ENCODE peak calls at places on chromosomes 5 and 9, in seven cellular contexts. H, R, V, B, Q, J and T are unnamed samples.

GRCh38 chr5:146088098-146088497 is 17.3 kb downstream of the PLAC8L1 start:
- DNase-seq in J (no peak), R (no peak), H (no peak), B (no peak), Q (no peak), V (no peak), T (no peak)

GRCh38 chr9:38437193-38437823 is 13.1 kb upstream of the IGFBPL1 start:
- DNase-seq in H (no peak), V (no peak), Q (peak; percentile 19), R (peak; percentile 55), B (no peak), J (no peak), T (no peak)

GRCh38 chr9:21993893-21994525 is at the start of gene CDKN2A:
- DNase-seq in B (no peak), H (peak; percentile 60), V (peak; percentile 65), R (peak; percentile 31), J (no peak), Q (peak; percentile 79), T (peak; percentile 53)

GRCh38 chr5:79464695-79465332 is 49.1 kb downstream of the HOMER1 start:
- DNase-seq in V (peak; percentile 21), R (peak; percentile 53), H (no peak), Q (peak; percentile 32), J (no peak), B (no peak), T (no peak)

GRCh38 chr9:129613520-129614175 is 7.3 kb downstream of the C9orf50 start:
- DNase-seq in J (no peak), Q (no peak), H (no peak), R (no peak), B (no peak), V (no peak), T (no peak)

GRCh38 chr9:87270241-87271234 is 227.1 kb upstream of the DAPK1 start:
- DNase-seq in Q (peak; percentile 80), B (peak; percentile 40), J (no peak), R (peak; percentile 85), H (no peak), V (no peak), T (no peak)

GRCh38 chr5:137695651-137696428 is 40.0 kb downstream of the KLHL3 start:
- DNase-seq in B (no peak), V (no peak), H (peak; percentile 31), J (no peak), Q (no peak), R (no peak), T (no peak)

GRCh38 chr9:16425572-16425971 is 444.9 kb downstream of the BNC2 start:
- DNase-seq in B (no peak), R (peak; percentile 81), V (peak; percentile 28), J (no peak), H (no peak), Q (peak; percentile 57), T (peak; percentile 64)

GRCh38 chr9:123358181-123358894 is 2.3 kb downstream of the CRB2 start:
- DNase-seq in V (peak; percentile 33), R (no peak), Q (no peak), B (peak; percentile 91), H (no peak), J (no peak), T (no peak)

GRCh38 chr9:16058131-16058549 is 505.3 kb downstream of the CCDC171 start:
- DNase-seq in H (no peak), Q (peak; percentile 51), V (peak; percentile 16), J (no peak), B (no peak), R (peak; percentile 86), T (peak; percentile 58)

GRCh38 chr9:81650836-81651545 is 38.4 kb downstream of the TLE1 start:
- DNase-seq in H (no peak), V (no peak), J (no peak), Q (no peak), B (peak; percentile 80), R (no peak), T (no peak)

GRCh38 chr9:13823021-13823420 is 490.9 kb downstream of the NFIB start:
- DNase-seq in R (peak; percentile 30), Q (no peak), H (no peak), V (no peak), J (no peak), B (no peak), T (no peak)

GRCh38 chr5:14560091-14560595 is 21.4 kb upstream of the OTULINL start:
- DNase-seq in Q (no peak), B (no peak), V (no peak), H (no peak), R (no peak), J (no peak), T (no peak)

GRCh38 chr9:124394596-124394995 is 20.6 kb downstream of the PSMB7 start:
- DNase-seq in Q (no peak), B (no peak), V (no peak), R (no peak), J (no peak), H (no peak), T (no peak)

GRCh38 chr5:127373858-127374491 is 83.4 kb downstream of the MEGF10 start:
- DNase-seq in Q (no peak), J (no peak), V (peak; percentile 15), R (no peak), H (no peak), B (no peak), T (no peak)

GRCh38 chr5:21823588-21823987 is 1029.6 kb downstream of the CDH12 start:
- DNase-seq in J (no peak), Q (no peak), H (no peak), R (peak; percentile 50), V (no peak), B (no peak), T (no peak)

GRCh38 chr9:68690088-68690487 is 15.0 kb upstream of the PIP5K1B start:
- DNase-seq in V (peak; percentile 57), R (no peak), B (no peak), J (no peak), H (no peak), Q (peak; percentile 28), T (no peak)

GRCh38 chr5:124474821-124475220 is 271.6 kb downstream of the ZNF608 start:
- DNase-seq in Q (no peak), H (no peak), B (no peak), R (peak; percentile 3), V (no peak), J (no peak), T (no peak)

GRCh38 chr5:36242534-36243144 is 914 bp upstream of the NADK2 start:
- DNase-seq in V (no peak), B (no peak), Q (no peak), R (no peak), J (no peak), H (no peak), T (no peak)

GRCh38 chr9:113646946-113647914 is 183.7 kb downstream of the RGS3 start:
- DNase-seq in Q (no peak), R (no peak), H (no peak), B (no peak), V (no peak), J (no peak), T (no peak)

GRCh38 chr9:12876872-12877271 is 102.1 kb downstream of the LURAP1L start:
- DNase-seq in R (no peak), Q (no peak), V (no peak), H (no peak), J (no peak), B (no peak), T (no peak)

GRCh38 chr9:127835930-127836586 is 18.4 kb downstream of the ENG start:
- DNase-seq in B (no peak), J (no peak), Q (peak; percentile 95), H (no peak), V (no peak), R (peak; percentile 81), T (peak; percentile 32)

GRCh38 chr5:128216860-128217531 is 133.4 kb downstream of the SLC12A2 start:
- DNase-seq in B (no peak), R (peak; percentile 70), J (no peak), H (no peak), Q (no peak), V (no peak), T (no peak)

GRCh38 chr9:25573281-25573680 is 105.0 kb downstream of the TUSC1 start:
- DNase-seq in Q (no peak), R (no peak), V (no peak), J (no peak), B (no peak), H (no peak), T (peak; percentile 7)
- H2AK5ac ChIP-seq in Q (no peak overlapping the region), R (no peak overlapping the region), V (no peak overlapping the region), J (no peak overlapping the region), B (no peak overlapping the region), H (no peak overlapping the region), T (no peak overlapping the region)

DNA sequence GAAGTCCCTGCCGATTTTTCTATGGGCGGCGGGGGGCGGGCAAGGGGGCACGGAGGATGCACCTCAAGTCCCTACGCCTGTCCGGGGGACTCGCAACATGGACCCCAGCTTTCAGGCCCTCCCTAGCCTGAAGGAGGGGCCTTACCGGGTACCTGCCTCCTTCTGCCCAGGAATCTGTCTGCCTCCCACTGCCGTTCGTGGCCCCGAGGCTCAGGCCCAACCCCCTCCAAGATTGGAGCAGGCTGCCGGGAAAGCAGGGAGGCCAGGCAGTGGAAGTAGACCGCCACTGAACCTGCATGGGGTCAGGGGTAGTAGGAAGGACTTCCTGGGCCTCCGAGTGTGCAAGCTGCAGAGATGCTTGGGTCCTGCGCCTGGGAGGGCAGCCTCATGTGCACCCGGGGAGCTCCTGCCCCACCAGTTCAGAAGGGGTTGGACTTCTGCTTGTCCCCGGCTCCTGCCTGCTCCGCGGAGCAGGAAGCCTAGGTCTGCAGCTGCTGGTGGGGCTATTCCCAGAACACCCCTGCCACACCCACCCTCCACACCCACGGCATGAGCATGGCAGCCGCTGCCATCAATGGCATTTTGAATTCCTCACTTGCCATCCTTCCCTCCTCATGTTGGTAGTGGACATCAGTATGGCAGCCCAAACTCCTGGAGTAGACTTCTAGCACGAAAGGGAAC is 1312.7 kb upstream of the ACO1 start:
- DNase-seq in R (no peak), H (no peak), B (no peak), Q (no peak), J (no peak), V (no peak), T (no peak)
- H2AK5ac ChIP-seq in R (no peak overlapping the region), H (no peak overlapping the region), B (peak overlapping the region; percentile 19), Q (no peak overlapping the region), J (no peak overlapping the region), V (no peak overlapping the region), T (no peak overlapping the region)

DNA sequence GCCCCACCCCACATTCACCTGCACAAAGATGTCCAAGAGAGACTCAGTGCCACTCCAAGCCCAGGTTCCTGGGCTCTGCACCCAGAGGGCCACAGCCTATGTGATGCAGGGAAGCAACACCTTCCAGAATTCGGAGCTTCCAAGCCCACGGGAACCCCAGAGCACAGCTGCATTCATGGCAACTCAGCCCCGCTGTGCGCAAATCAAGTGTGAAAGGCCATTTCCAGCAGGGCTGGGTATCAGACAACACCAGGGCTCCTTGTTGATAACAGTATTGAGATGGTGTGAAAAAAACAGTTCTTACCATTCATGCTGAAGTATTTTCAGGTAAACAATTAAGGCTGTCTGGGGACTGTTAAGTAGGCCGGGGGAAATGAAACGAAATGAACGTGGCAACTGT is 10.1 kb downstream of the ROR2 start:
- DNase-seq in Q (no peak), J (no peak), H (no peak), B (no peak), V (peak; percentile 97), R (no peak), T (no peak)
- H2AK5ac ChIP-seq in Q (no peak overlapping the region), J (no peak overlapping the region), H (no peak overlapping the region), B (peak overlapping the region; percentile 40), V (peak overlapping the region; percentile 96), R (no peak overlapping the region), T (no peak overlapping the region)

DNA sequence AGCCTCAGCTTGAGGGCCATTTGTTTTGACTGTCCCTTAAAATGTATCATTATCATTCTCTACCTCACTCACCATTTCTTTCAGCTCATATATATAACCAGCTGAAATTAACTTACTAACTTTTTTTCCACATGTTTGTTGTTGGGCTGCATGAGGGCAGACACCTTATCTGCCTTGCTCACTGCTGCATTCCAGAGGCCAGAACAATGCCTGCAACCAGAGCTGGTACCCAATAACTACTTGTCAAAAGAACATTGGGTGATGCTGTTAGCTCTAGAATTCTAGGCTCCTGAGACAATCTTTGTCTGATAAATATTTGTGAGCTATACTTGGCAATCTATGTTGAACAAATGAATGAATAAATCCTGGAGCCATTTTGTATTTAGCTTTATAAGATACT is 68.3 kb downstream of the HTR4 start:
- DNase-seq in J (no peak), Q (no peak), B (no peak), V (peak; percentile 40), H (no peak), R (no peak), T (peak; percentile 10)
- H2AK5ac ChIP-seq in J (no peak overlapping the region), Q (no peak overlapping the region), B (no peak overlapping the region), V (no peak overlapping the region), H (no peak overlapping the region), R (no peak overlapping the region), T (no peak overlapping the region)